ENCODE peak calls at places on chromosomes 13 and 19, in six cellular contexts. B is fibroblast of pulmonary artery; N is nephron progenitor cell; F is iris pigment epithelial cell; J is NCI-H2171 treated with DMSO at 0.1 percent for 48 hours; T is stimulated activated CD4-positive, alpha-beta T cell treated with anti-CD3 and anti-CD28 coated beads, Interleukin-2, amount 100 ng/mL, for 48 hours. V is an unnamed sample.

GRCh38 chr19:38389101-38389925 is 816 bp downstream of the SPRED3 start:
- DNase-seq in B (peak; percentile 85), N (peak; percentile 44), F (peak; percentile 82), J (no peak), T (no peak), V (peak; percentile 69)

GRCh38 chr19:7877249-7877836 is 3.2 kb upstream of the PRR36 start:
- DNase-seq in B (no peak), N (no peak), F (no peak), J (no peak), T (no peak), V (no peak)

GRCh38 chr13:32378012-32378411 is 49.9 kb downstream of the N4BP2L1 start:
- DNase-seq in B (peak; percentile 7), N (no peak), F (no peak), J (no peak), T (no peak), V (no peak)

GRCh38 chr19:2179095-2179494 is 15.4 kb downstream of the DOT1L start:
- DNase-seq in B (no peak), N (no peak), F (no peak), J (no peak), T (no peak), V (no peak)

GRCh38 chr13:55013051-55013450 is 1984.4 kb downstream of the OLFM4 start:
- DNase-seq in B (no peak), N (peak; percentile 15), F (no peak), J (no peak), T (no peak), V (no peak)

GRCh38 chr19:35045667-35046300 is 4.3 kb downstream of the HPN start:
- DNase-seq in B (peak; percentile 32), N (no peak), F (peak; percentile 40), J (no peak), T (peak; percentile 39), V (no peak)

GRCh38 chr19:49884109-49884508 is 6.6 kb downstream of the TBC1D17 start:
- DNase-seq in B (no peak), N (no peak), F (no peak), J (no peak), T (no peak), V (no peak)

GRCh38 chr13:46830405-46831005 is 33.5 kb upstream of the ESD start:
- DNase-seq in B (no peak), N (no peak), F (no peak), J (no peak), T (no peak), V (no peak)

GRCh38 chr19:44345969-44346368 is 10.5 kb downstream of the ZNF112 start:
- DNase-seq in B (no peak), N (no peak), F (no peak), J (peak; percentile 9), T (no peak), V (no peak)

GRCh38 chr13:99656092-99656745 is 154.9 kb downstream of the TM9SF2 start:
- DNase-seq in B (peak; percentile 81), N (peak; percentile 88), F (peak; percentile 69), J (peak; percentile 94), T (peak; percentile 80), V (peak; percentile 67)

GRCh38 chr13:23598371-23598770 is 28.2 kb downstream of the TNFRSF19 start:
- DNase-seq in B (no peak), N (no peak), F (no peak), J (no peak), T (no peak), V (no peak)

GRCh38 chr19:18865973-18866799 is 29.8 kb downstream of the CERS1 start:
- DNase-seq in B (peak; percentile 54), N (peak; percentile 87), F (peak; percentile 52), J (no peak), T (peak; percentile 69), V (peak; percentile 53)

GRCh38 chr13:59424661-59425060 is 739.1 kb downstream of the DIAPH3 start:
- DNase-seq in B (peak; percentile 40), N (no peak), F (peak; percentile 83), J (no peak), T (no peak), V (no peak)

GRCh38 chr19:5292453-5292842 is 48.2 kb downstream of the PTPRS start:
- DNase-seq in B (no peak), N (no peak), F (no peak), J (peak; percentile 51), T (no peak), V (no peak)

GRCh38 chr19:50796128-50796633 is 6.0 kb downstream of the ACP4 start:
- DNase-seq in B (no peak), N (no peak), F (no peak), J (peak; percentile 35), T (no peak), V (no peak)

GRCh38 chr19:33193864-33194362 is at the start of gene LRP3:
- DNase-seq in B (peak; percentile 18), N (peak; percentile 78), F (peak; percentile 9), J (peak; percentile 56), T (no peak), V (peak; percentile 34)

GRCh38 chr13:73602295-73602694 is 531.9 kb downstream of the KLF12 start:
- DNase-seq in B (peak; percentile 29), N (no peak), F (peak; percentile 54), J (peak; percentile 49), T (no peak), V (no peak)

GRCh38 chr13:24868874-24869273 is 104.9 kb downstream of the RNF17 start:
- DNase-seq in B (no peak), N (no peak), F (no peak), J (no peak), T (no peak), V (no peak)

GRCh38 chr19:38316477-38317067 is 825 bp upstream of the YIF1B start:
- DNase-seq in B (no peak), N (no peak), F (no peak), J (no peak), T (no peak), V (no peak)

GRCh38 chr13:106464076-106464475 is 71.4 kb downstream of the EFNB2 start:
- DNase-seq in B (no peak), N (no peak), F (peak; percentile 84), J (no peak), T (no peak), V (no peak)

GRCh38 chr13:48595330-48596127 is 58.2 kb upstream of the CYSLTR2 start:
- DNase-seq in B (peak; percentile 92), N (no peak), F (peak; percentile 81), J (peak; percentile 27), T (peak; percentile 36), V (peak; percentile 84)

GRCh38 chr19:30373593-30373992 is 1.4 kb downstream of the ZNF536 start:
- DNase-seq in B (no peak), N (no peak), F (no peak), J (no peak), T (no peak), V (no peak)

GRCh38 chr13:98972627-98973026 is 5.2 kb downstream of the DOCK9 start:
- DNase-seq in B (peak; percentile 62), N (no peak), F (peak; percentile 91), J (no peak), T (no peak), V (peak; percentile 71)

V was measured in fibroblast of villous mesenchyme.